ENCODE peak calls at places on chromosomes 2 and 18, in eight cellular contexts. Z is IMR-90; D is MV-4-11; J is amygdala; P is NCI-H1436; I is stimulated activated naive CD4-positive, alpha-beta T cell; Q is RWPE1; X is effector CD4-positive, alpha-beta T cell. F is an unnamed sample.

GRCh38 chr2:136645458-136645857 is 119.9 kb upstream of the THSD7B start:
- DNase-seq in Z (no peak), D (no peak), J (no peak), P (no peak), I (no peak), Q (no peak), X (no peak), F (no peak)

GRCh38 chr2:58427572-58428285 is 186.6 kb upstream of the FANCL start:
- DNase-seq in Z (peak), D (no peak), J (peak), P (peak), I (no peak), Q (no peak), X (no peak), F (no peak)

GRCh38 chr18:3256693-3257626 is 5.0 kb upstream of the MYL12B start:
- DNase-seq in Z (peak), D (no peak), J (no peak), P (no peak), I (no peak), Q (no peak), X (no peak), F (no peak)

GRCh38 chr2:20050104-20050711 is 1.2 kb downstream of the LAPTM4A start:
- DNase-seq in Z (peak), D (peak), J (no peak), P (peak), I (peak), Q (peak), X (peak), F (no peak)

GRCh38 chr2:157890960-157891629 is 15.0 kb upstream of the ACVR1 start:
- DNase-seq in Z (no peak), D (no peak), J (no peak), P (peak), I (no peak), Q (no peak), X (no peak), F (no peak)

GRCh38 chr2:58063641-58064040 is 17.0 kb downstream of the VRK2 start:
- DNase-seq in Z (peak), D (no peak), J (no peak), P (no peak), I (no peak), Q (no peak), X (no peak), F (no peak)

GRCh38 chr18:61922435-61922834 is 29.6 kb upstream of the RNF152 start:
- DNase-seq in Z (peak), D (no peak), J (no peak), P (no peak), I (no peak), Q (no peak), X (no peak), F (no peak)

GRCh38 chr2:9690716-9691498 is 60.1 kb upstream of the YWHAQ start:
- DNase-seq in Z (no peak), D (no peak), J (no peak), P (no peak), I (no peak), Q (no peak), X (no peak), F (peak)

GRCh38 chr2:207513577-207514257 is 16.0 kb upstream of the CREB1 start:
- DNase-seq in Z (peak), D (peak), J (no peak), P (no peak), I (no peak), Q (peak), X (no peak), F (no peak)

GRCh38 chr2:126945118-126945517 is 46.4 kb downstream of the TEX51 start:
- DNase-seq in Z (no peak), D (no peak), J (no peak), P (no peak), I (no peak), Q (no peak), X (no peak), F (peak)

GRCh38 chr2:118310878-118311442 is 222.7 kb downstream of the INSIG2 start:
- DNase-seq in Z (no peak), D (no peak), J (no peak), P (no peak), I (no peak), Q (no peak), X (no peak), F (no peak)

GRCh38 chr18:34595673-34596072 is 114.4 kb upstream of the DTNA start:
- DNase-seq in Z (peak), D (no peak), J (no peak), P (no peak), I (no peak), Q (no peak), X (no peak), F (no peak)

GRCh38 chr2:147636238-147636887 is 208.5 kb upstream of the ACVR2A start:
- DNase-seq in Z (peak), D (peak), J (no peak), P (no peak), I (no peak), Q (peak), X (no peak), F (no peak)

GRCh38 chr18:45642238-45642637 is 27.0 kb downstream of the SLC14A2 start:
- DNase-seq in Z (no peak), D (no peak), J (no peak), P (no peak), I (no peak), Q (no peak), X (no peak), F (no peak)

GRCh38 chr2:102698369-102699111 is 63.3 kb upstream of the TMEM182 start:
- DNase-seq in Z (no peak), D (no peak), J (no peak), P (no peak), I (no peak), Q (peak), X (no peak), F (peak)

GRCh38 chr2:30321466-30321865 is 90.1 kb downstream of the LBH start:
- DNase-seq in Z (peak), D (no peak), J (no peak), P (no peak), I (no peak), Q (no peak), X (no peak), F (no peak)

GRCh38 chr18:34649072-34649471 is 61.0 kb upstream of the DTNA start:
- DNase-seq in Z (peak), D (peak), J (no peak), P (no peak), I (no peak), Q (no peak), X (no peak), F (no peak)

GRCh38 chr2:41600460-41600859 is 447.4 kb upstream of the PKDCC start:
- DNase-seq in Z (no peak), D (no peak), J (no peak), P (no peak), I (no peak), Q (no peak), X (no peak), F (no peak)

GRCh38 chr18:35489913-35490490 is 7.8 kb downstream of the INO80C start:
- DNase-seq in Z (no peak), D (no peak), J (no peak), P (no peak), I (no peak), Q (no peak), X (no peak), F (peak)

GRCh38 chr2:72828840-72829507 is 3.1 kb upstream of the EXOC6B start:
- DNase-seq in Z (peak), D (no peak), J (no peak), P (no peak), I (no peak), Q (no peak), X (no peak), F (no peak)

GRCh38 chr2:197137234-197137633 is 173.3 kb downstream of the ANKRD44 start:
- DNase-seq in Z (peak), D (no peak), J (no peak), P (no peak), I (no peak), Q (peak), X (no peak), F (no peak)

GRCh38 chr2:231263118-231263831 is 64.8 kb downstream of the ARMC9 start:
- DNase-seq in Z (peak), D (no peak), J (no peak), P (no peak), I (no peak), Q (no peak), X (no peak), F (no peak)

GRCh38 chr2:74532222-74532621 is 2.5 kb downstream of the HTRA2 start:
- DNase-seq in Z (peak), D (peak), J (no peak), P (no peak), I (peak), Q (no peak), X (no peak), F (no peak)

GRCh38 chr2:40260437-40260836 is 191.5 kb downstream of the SLC8A1 start:
- DNase-seq in Z (no peak), D (peak), J (no peak), P (no peak), I (no peak), Q (no peak), X (no peak), F (no peak)

GRCh38 chr18:5892772-5893431 is 2.4 kb downstream of the TMEM200C start:
- DNase-seq in Z (peak), D (no peak), J (no peak), P (no peak), I (no peak), Q (no peak), X (no peak), F (no peak)

GRCh38 chr2:70043252-70043875 is 43.9 kb upstream of the PCBP1 start:
- DNase-seq in Z (no peak), D (peak), J (no peak), P (no peak), I (no peak), Q (no peak), X (no peak), F (no peak)

GRCh38 chr2:198863655-198864054 is 594.1 kb downstream of the SATB2 start:
- DNase-seq in Z (peak), D (no peak), J (no peak), P (no peak), I (no peak), Q (no peak), X (no peak), F (no peak)

GRCh38 chr18:63949068-63949737 is at the start of gene HMSD:
- DNase-seq in Z (no peak), D (no peak), J (peak), P (peak), I (no peak), Q (peak), X (peak), F (peak)

GRCh38 chr18:79095216-79095615 is 26.0 kb downstream of the ATP9B start:
- DNase-seq in Z (no peak), D (no peak), J (no peak), P (no peak), I (no peak), Q (no peak), X (no peak), F (no peak)

GRCh38 chr2:37250869-37251740 is 19.6 kb downstream of the NDUFAF7 start:
- DNase-seq in Z (no peak), D (no peak), J (no peak), P (no peak), I (no peak), Q (no peak), X (no peak), F (no peak)

GRCh38 chr18:70261141-70261788 is 27.6 kb upstream of the SOCS6 start:
- DNase-seq in Z (no peak), D (no peak), J (no peak), P (no peak), I (no peak), Q (no peak), X (no peak), F (no peak)

GRCh38 chr2:210782222-210782621 is 225.8 kb downstream of the CPS1 start:
- DNase-seq in Z (no peak), D (no peak), J (no peak), P (no peak), I (no peak), Q (no peak), X (no peak), F (no peak)

GRCh38 chr2:172964511-172964910 is 111.1 kb upstream of the MAP3K20 start:
- DNase-seq in Z (peak), D (no peak), J (no peak), P (no peak), I (no peak), Q (no peak), X (no peak), F (no peak)

F was measured in BE2C.